ENCODE peak calls at places on chromosome 9, in six cellular contexts. I, A, Z, U, J and P are unnamed samples.

GRCh38 chr9:92992549-92992948 is 45.2 kb downstream of the FGD3 start:
- DNase-seq in I (no peak), A (no peak), Z (no peak), U (no peak), J (no peak), P (no peak)

GRCh38 chr9:11893331-11893730 is 799.9 kb upstream of the TYRP1 start:
- DNase-seq in I (no peak), A (no peak), Z (no peak), U (no peak), J (peak; percentile 47), P (peak; percentile 56)

GRCh38 chr9:6584881-6585597 is 60.5 kb downstream of the GLDC start:
- DNase-seq in I (no peak), A (no peak), Z (peak; percentile 60), U (no peak), J (peak; percentile 36), P (peak; percentile 59)

GRCh38 chr9:7293091-7293490 is 506.5 kb downstream of the DMAC1 start:
- DNase-seq in I (no peak), A (no peak), Z (no peak), U (no peak), J (no peak), P (no peak)

GRCh38 chr9:35750256-35750531 is 1.1 kb downstream of the RGP1 start:
- DNase-seq in I (no peak), A (no peak), Z (no peak), U (no peak), J (no peak), P (no peak)

GRCh38 chr9:109493648-109494047 is 4.5 kb downstream of the PTPN3 start:
- DNase-seq in I (no peak), A (no peak), Z (no peak), U (no peak), J (no peak), P (no peak)

GRCh38 chr9:74760031-74760700 is 127.6 kb downstream of the TRPM6 start:
- DNase-seq in I (peak; percentile 90), A (no peak), Z (peak; percentile 82), U (no peak), J (peak; percentile 92), P (peak; percentile 87)

GRCh38 chr9:122656378-122656777 is 1.0 kb downstream of the OR1B1 start:
- DNase-seq in I (no peak), A (no peak), Z (peak; percentile 0), U (no peak), J (no peak), P (no peak)

DNA sequence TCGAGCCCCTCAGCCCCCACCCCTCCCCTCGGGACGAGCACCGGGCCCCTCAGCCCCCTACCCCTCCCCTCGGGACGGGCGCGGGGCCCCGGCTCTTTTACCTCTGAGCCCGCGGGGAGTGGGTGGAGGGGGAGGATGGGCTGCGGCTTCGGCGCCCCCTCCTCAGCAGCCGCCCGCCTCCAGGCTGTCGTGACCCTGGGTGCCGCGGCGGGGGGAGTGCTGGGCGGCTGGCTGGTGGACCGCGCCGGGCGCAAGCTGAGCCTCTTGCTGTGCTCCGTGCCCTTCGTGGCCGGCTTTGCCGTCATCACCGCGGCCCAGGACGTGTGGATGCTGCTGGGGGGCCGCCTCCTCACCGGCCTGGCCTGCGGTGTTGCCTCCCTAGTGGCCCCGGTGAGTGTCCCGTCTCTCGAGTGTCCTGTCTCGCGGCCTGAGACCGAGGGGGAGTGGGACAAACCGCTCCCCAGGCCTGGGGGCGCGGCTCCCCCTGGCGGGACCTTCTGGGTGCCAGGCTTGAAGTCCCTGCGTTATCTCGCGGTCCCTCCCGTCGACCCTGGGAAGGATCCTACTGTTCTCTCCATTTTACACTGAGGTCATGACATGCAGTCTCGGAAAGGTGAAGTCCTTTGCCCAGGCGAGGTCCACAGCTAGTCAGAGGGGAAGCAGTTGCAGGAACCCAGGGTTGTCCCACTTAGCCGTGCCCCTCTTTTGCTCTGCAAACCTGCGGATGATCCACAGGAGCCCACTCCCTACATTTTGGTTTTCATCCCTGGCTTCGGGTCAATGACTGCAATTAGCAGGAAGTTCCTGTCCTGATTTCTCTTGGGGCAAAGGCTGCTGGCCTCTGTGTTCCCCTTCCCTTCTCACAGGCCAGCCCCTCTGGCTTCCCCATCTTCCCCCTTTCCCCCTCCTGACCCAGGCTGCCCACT is 1.0 kb downstream of the SLC2A8 start:
- DNase-seq in I (no peak), A (peak; percentile 36), Z (peak; percentile 19), U (peak; percentile 55), J (peak; percentile 25), P (peak; percentile 37)
- TF ChIP-seq CTCF in I (peak; percentile 55), A (no peak), Z (peak; percentile 45), U (peak; percentile 46), J (peak; percentile 47), P (peak; percentile 65)

GRCh38 chr9:120536094-120536493 is 43.9 kb downstream of the CDK5RAP2 start:
- DNase-seq in I (no peak), A (no peak), Z (no peak), U (no peak), J (no peak), P (no peak)

GRCh38 chr9:120539951-120540350 is 40.0 kb downstream of the CDK5RAP2 start:
- DNase-seq in I (no peak), A (no peak), Z (no peak), U (no peak), J (no peak), P (no peak)

GRCh38 chr9:120538339-120538738 is 41.6 kb downstream of the CDK5RAP2 start:
- DNase-seq in I (no peak), A (no peak), Z (peak; percentile 22), U (no peak), J (no peak), P (peak; percentile 5)

GRCh38 chr9:120534266-120534665 is 45.7 kb downstream of the CDK5RAP2 start:
- DNase-seq in I (no peak), A (no peak), Z (no peak), U (no peak), J (no peak), P (no peak)

DNA sequence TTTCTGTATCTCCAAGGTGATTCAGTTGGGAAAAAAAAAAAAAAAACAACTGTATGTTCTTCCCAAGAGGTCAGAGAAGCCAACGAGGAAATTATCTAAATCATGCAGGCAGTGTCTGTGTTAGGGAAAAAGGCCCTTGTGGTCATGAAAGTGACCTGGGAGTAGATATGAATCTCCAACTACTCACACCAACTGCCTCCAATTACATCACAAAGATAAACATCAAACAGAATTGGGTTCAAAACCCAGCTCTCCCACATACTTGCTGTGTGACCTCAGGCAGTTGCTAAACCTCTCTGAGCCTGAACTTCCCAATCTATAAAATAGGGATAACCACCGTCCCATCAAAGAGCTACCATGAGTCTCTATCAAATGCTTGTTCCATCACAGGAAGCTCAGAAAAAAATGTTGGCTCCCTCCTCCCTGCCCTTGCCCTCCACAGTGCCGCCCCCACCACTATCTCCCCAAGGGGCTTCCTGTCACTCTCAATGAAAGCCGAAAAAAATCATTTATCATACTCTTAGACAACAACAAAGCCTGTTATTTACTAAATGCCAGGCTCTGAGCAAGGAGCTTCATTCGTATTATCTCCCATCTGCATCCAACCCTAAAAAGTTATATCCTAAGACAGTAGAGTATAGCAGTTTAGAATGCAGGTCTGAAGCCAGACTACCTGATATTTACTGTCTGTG is 42.9 kb downstream of the CDK5RAP2 start:
- DNase-seq in I (no peak), A (no peak), Z (no peak), U (no peak), J (no peak), P (no peak)
- TF ChIP-seq CTCF in I (no peak), A (no peak), Z (no peak), U (no peak), J (no peak), P (no peak)

GRCh38 chr9:87084407-87084806 is 137.1 kb upstream of the GAS1 start:
- DNase-seq in I (no peak), A (no peak), Z (no peak), U (no peak), J (no peak), P (no peak)

GRCh38 chr9:87081523-87081922 is 134.2 kb upstream of the GAS1 start:
- DNase-seq in I (no peak), A (no peak), Z (peak; percentile 40), U (no peak), J (no peak), P (no peak)

GRCh38 chr9:87077986-87078385 is 130.7 kb upstream of the GAS1 start:
- DNase-seq in I (no peak), A (no peak), Z (no peak), U (no peak), J (no peak), P (no peak)

GRCh38 chr9:87083986-87084385 is 136.7 kb upstream of the GAS1 start:
- DNase-seq in I (no peak), A (no peak), Z (no peak), U (no peak), J (no peak), P (no peak)

DNA sequence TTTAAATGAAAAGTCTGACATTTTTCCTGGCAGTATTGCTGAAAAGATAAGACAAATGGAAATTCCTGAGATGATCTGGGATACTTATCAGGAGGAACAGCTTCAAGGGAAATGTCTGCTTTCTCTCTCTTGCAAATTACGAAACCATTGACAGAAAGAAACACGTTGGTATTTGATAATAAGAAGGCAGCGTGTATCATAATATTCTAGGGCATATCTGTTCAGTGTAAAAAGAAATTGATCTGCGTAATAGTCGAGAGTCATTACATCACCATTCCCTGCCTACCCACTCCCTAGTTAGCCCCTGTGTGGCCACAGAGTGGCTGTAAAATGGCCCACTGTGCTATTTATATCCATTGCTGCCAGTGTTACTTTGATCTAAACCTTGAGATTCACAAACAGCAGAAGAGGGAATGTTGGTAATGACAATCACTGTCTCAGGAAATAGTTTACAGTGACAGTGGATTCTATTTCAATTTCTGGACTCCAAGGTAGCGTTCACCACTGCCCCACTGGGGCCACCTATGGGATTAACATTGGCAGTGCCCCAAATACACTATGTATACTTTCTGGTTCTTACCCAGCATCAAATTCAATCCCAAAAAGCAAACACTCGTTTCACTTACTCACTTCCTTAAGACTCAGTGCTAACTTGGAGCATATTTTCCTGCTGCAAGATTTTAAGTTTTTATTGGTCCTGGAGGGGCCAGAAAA is 133.4 kb upstream of the GAS1 start:
- DNase-seq in I (no peak), A (no peak), Z (peak; percentile 92), U (no peak), J (no peak), P (peak; percentile 12)
- TF ChIP-seq CTCF in I (no peak), A (no peak), Z (peak; percentile 48), U (no peak), J (no peak), P (no peak)

GRCh38 chr9:38432922-38433510 is 8.8 kb upstream of the IGFBPL1 start:
- DNase-seq in I (no peak), A (peak; percentile 27), Z (peak; percentile 57), U (no peak), J (peak; percentile 29), P (peak; percentile 44)
- TF ChIP-seq CTCF in I (peak; percentile 43), A (peak; percentile 40), Z (peak; percentile 62), U (peak; percentile 60), J (peak; percentile 54), P (peak; percentile 64)

DNA sequence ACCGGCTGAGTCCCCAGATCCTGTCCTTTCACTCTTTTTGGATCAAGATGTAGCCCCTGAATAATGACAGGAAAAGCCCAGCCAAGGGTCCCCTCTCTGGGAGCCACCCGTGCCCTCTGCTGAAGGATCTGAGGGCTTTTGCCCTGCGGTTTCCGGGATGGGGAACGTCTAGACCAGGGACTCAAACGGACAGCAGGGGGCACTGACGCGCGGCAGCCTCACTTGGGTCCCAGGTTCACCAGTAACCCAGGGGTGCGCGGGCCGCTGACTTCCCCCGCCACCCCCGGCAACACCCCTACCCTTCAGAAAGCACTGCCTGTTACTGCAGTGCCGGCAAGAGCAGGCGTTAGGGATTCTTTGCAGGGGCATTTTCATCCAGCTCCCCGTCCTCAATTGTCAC is 98.7 kb upstream of the FCN2 start:
- DNase-seq in I (no peak), A (peak; percentile 15), Z (no peak), U (no peak), J (no peak), P (no peak)
- TF ChIP-seq CTCF in I (peak; percentile 39), A (no peak), Z (peak; percentile 27), U (no peak), J (peak; percentile 9), P (peak; percentile 42)